ENCODE peak calls at places on chromosomes 16 and 17, in seven cellular contexts. One of them, this sample, is unnamed.

GRCh38 chr17:80481284-80482057 is 5.1 kb upstream of the NPTX1 start:
- DNase-seq in mesendoderm: no peak
- DNase-seq in trophoblast cell: no peak
- DNase-seq in IMR-90: no peak
- DNase-seq in H1: no peak
- DNase-seq in neuronal stem cell: no peak
- DNase-seq in H9: no peak
- DNase-seq in this sample: no peak

GRCh38 chr16:3671424-3671823 is 16.9 kb downstream of the DNASE1 start:
- DNase-seq in IMR-90: no peak
- DNase-seq in mesendoderm: no peak
- DNase-seq in neuronal stem cell: no peak
- DNase-seq in H1: no peak
- DNase-seq in H9: no peak
- DNase-seq in trophoblast cell: no peak
- DNase-seq in this sample: no peak

GRCh38 chr17:72587773-72588511 is 467.1 kb downstream of the SOX9 start:
- DNase-seq in mesendoderm: no peak
- DNase-seq in H9: no peak
- DNase-seq in IMR-90: peak
- DNase-seq in trophoblast cell: peak
- DNase-seq in neuronal stem cell: no peak
- DNase-seq in H1: no peak
- DNase-seq in this sample: peak

GRCh38 chr16:15435216-15435864 is 952 bp downstream of the BMERB1 start:
- DNase-seq in H1: no peak
- DNase-seq in IMR-90: no peak
- DNase-seq in neuronal stem cell: no peak
- DNase-seq in mesendoderm: peak
- DNase-seq in trophoblast cell: no peak
- DNase-seq in H9: no peak
- DNase-seq in this sample: peak

GRCh38 chr16:31880322-31880979 is 6.8 kb downstream of the ZNF267 start:
- DNase-seq in neuronal stem cell: no peak
- DNase-seq in trophoblast cell: peak
- DNase-seq in IMR-90: peak
- DNase-seq in H9: no peak
- DNase-seq in H1: no peak
- DNase-seq in mesendoderm: peak
- DNase-seq in this sample: peak

GRCh38 chr17:79765708-79766107 is 12.2 kb upstream of the CBX2 start:
- DNase-seq in trophoblast cell: no peak
- DNase-seq in mesendoderm: no peak
- DNase-seq in IMR-90: no peak
- DNase-seq in H1: no peak
- DNase-seq in H9: no peak
- DNase-seq in neuronal stem cell: no peak
- DNase-seq in this sample: no peak

GRCh38 chr16:85391175-85391707 is 221.9 kb upstream of the GSE1 start:
- DNase-seq in IMR-90: no peak
- DNase-seq in mesendoderm: no peak
- DNase-seq in H9: no peak
- DNase-seq in H1: no peak
- DNase-seq in neuronal stem cell: no peak
- DNase-seq in trophoblast cell: no peak
- DNase-seq in this sample: no peak

GRCh38 chr17:82051776-82052637 is at the start of the genes GPS1 and RFNG:
- DNase-seq in neuronal stem cell: no peak
- DNase-seq in H1: no peak
- DNase-seq in trophoblast cell: peak
- DNase-seq in mesendoderm: peak
- DNase-seq in H9: peak
- DNase-seq in IMR-90: peak
- DNase-seq in this sample: peak

GRCh38 chr17:6163632-6164319 is 93.6 kb downstream of the WSCD1 start:
- DNase-seq in neuronal stem cell: no peak
- DNase-seq in trophoblast cell: no peak
- DNase-seq in H9: peak
- DNase-seq in IMR-90: no peak
- DNase-seq in mesendoderm: no peak
- DNase-seq in H1: no peak
- DNase-seq in this sample: no peak

GRCh38 chr17:19398301-19399181 is 11.6 kb upstream of the MFAP4 start:
- DNase-seq in neuronal stem cell: no peak
- DNase-seq in H9: no peak
- DNase-seq in mesendoderm: no peak
- DNase-seq in trophoblast cell: no peak
- DNase-seq in IMR-90: no peak
- DNase-seq in H1: no peak
- DNase-seq in this sample: peak

GRCh38 chr16:3071655-3072054 is 6.2 kb downstream of the IL32 start:
- DNase-seq in mesendoderm: no peak
- DNase-seq in H1: no peak
- DNase-seq in neuronal stem cell: no peak
- DNase-seq in IMR-90: no peak
- DNase-seq in H9: no peak
- DNase-seq in trophoblast cell: no peak
- DNase-seq in this sample: no peak

GRCh38 chr16:65044861-65045260 is 77.0 kb downstream of the CDH11 start:
- DNase-seq in IMR-90: peak
- DNase-seq in H9: no peak
- DNase-seq in neuronal stem cell: no peak
- DNase-seq in H1: no peak
- DNase-seq in trophoblast cell: no peak
- DNase-seq in mesendoderm: no peak
- DNase-seq in this sample: peak

GRCh38 chr16:53865492-53865863 is 161.5 kb downstream of the FTO start:
- DNase-seq in trophoblast cell: no peak
- DNase-seq in H1: peak
- DNase-seq in H9: no peak
- DNase-seq in neuronal stem cell: no peak
- DNase-seq in IMR-90: no peak
- DNase-seq in mesendoderm: peak
- DNase-seq in this sample: peak

DNA sequence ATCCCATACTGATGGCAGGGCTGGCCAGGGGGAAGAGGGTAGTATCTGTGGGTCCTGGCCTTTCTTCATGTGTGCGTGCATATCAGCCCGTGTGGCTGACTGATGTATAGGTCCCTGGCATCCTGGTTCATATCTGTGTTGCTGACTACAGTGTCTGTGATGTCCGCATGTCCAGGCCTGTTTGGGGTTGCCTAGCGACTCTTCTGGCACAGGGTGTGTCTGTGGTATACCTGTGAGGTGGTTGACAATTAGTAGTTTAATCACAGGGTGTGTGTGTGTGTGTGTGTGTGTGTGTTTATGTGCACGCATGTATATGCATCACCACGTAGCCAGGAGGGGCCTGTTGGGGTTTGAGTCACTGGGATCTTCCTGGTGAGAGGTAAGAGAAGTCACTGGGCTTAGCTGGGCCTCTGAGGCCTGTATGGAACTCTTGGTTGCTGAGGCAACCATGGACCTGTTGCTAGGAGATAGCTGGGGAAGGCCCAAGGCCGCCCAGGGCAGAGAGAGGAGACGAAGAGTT is 634 bp upstream of the TMEM95 start:
- DNase-seq in H1: no peak
- DNase-seq in mesendoderm: peak
- DNase-seq in trophoblast cell: peak
- DNase-seq in H9: no peak
- DNase-seq in neuronal stem cell: no peak
- DNase-seq in IMR-90: peak
- DNase-seq in this sample: peak
- H4K8ac ChIP-seq in H1: no peak
- H4K8ac ChIP-seq in mesendoderm: no peak
- H4K8ac ChIP-seq in trophoblast cell: no peak
- H4K8ac ChIP-seq in H9: no peak
- H4K8ac ChIP-seq in neuronal stem cell: no peak
- H4K8ac ChIP-seq in IMR-90: peak
- H4K8ac ChIP-seq in this sample: peak

GRCh38 chr17:43146649-43147048 is 21.5 kb upstream of the BRCA1 start:
- DNase-seq in H9: peak
- DNase-seq in IMR-90: no peak
- DNase-seq in mesendoderm: no peak
- DNase-seq in trophoblast cell: no peak
- DNase-seq in neuronal stem cell: no peak
- DNase-seq in H1: no peak
- DNase-seq in this sample: no peak

GRCh38 chr17:43155666-43156065 is 15.3 kb upstream of the NBR1 start:
- DNase-seq in mesendoderm: no peak
- DNase-seq in H1: no peak
- DNase-seq in IMR-90: no peak
- DNase-seq in trophoblast cell: no peak
- DNase-seq in neuronal stem cell: no peak
- DNase-seq in H9: no peak
- DNase-seq in this sample: no peak

DNA sequence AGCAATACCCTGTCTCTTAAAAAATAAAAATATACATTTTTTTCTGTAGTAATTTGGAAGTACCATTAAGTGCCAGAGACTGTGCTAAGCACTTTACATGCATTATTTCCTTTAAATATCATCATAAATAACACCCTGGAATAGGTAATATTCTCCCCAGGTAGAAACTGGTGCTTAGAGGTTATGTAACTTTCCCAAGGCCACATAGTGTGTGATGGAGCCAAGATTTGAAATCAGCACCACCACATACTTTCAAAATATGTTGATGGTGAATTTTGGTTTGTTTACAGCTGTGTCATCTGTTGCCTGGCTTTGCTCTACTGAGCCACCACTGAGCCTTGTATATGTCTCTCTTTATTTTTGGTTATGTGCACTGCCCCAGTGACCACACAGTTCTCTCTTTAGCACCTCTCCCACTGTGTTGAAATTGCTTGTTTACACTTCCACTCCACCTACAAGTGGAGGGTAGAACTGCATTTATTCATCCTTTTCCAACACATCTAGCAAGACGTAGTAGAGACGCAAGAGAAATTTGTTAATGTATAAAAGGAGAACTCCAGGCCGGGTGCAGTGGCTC is 19.0 kb upstream of the NBR1 start:
- DNase-seq in trophoblast cell: no peak
- DNase-seq in neuronal stem cell: no peak
- DNase-seq in H9: no peak
- DNase-seq in H1: no peak
- DNase-seq in IMR-90: no peak
- DNase-seq in mesendoderm: no peak
- DNase-seq in this sample: no peak
- H3K4ac ChIP-seq in trophoblast cell: no peak
- H3K4ac ChIP-seq in neuronal stem cell: no peak
- H3K4ac ChIP-seq in H9: no peak
- H3K4ac ChIP-seq in H1: no peak
- H3K4ac ChIP-seq in IMR-90: no peak
- H3K4ac ChIP-seq in mesendoderm: no peak
- H3K4ac ChIP-seq in this sample: no peak

GRCh38 chr17:28846231-28846630 is 3.6 kb upstream of the FAM222B start:
- DNase-seq in neuronal stem cell: no peak
- DNase-seq in H9: no peak
- DNase-seq in H1: no peak
- DNase-seq in trophoblast cell: peak
- DNase-seq in IMR-90: no peak
- DNase-seq in mesendoderm: no peak
- DNase-seq in this sample: no peak

GRCh38 chr17:28842282-28843012 is at the start of gene FAM222B:
- DNase-seq in mesendoderm: peak
- DNase-seq in IMR-90: peak
- DNase-seq in H9: peak
- DNase-seq in H1: peak
- DNase-seq in neuronal stem cell: peak
- DNase-seq in trophoblast cell: peak
- DNase-seq in this sample: peak

GRCh38 chr17:28839221-28839620 is 3.4 kb downstream of the FAM222B start:
- DNase-seq in neuronal stem cell: no peak
- DNase-seq in H1: no peak
- DNase-seq in mesendoderm: no peak
- DNase-seq in IMR-90: no peak
- DNase-seq in trophoblast cell: no peak
- DNase-seq in H9: no peak
- DNase-seq in this sample: no peak

GRCh38 chr17:28843810-28844137 is 1.2 kb upstream of the FAM222B start:
- DNase-seq in mesendoderm: no peak
- DNase-seq in H9: no peak
- DNase-seq in neuronal stem cell: no peak
- DNase-seq in IMR-90: no peak
- DNase-seq in trophoblast cell: no peak
- DNase-seq in H1: no peak
- DNase-seq in this sample: no peak

DNA sequence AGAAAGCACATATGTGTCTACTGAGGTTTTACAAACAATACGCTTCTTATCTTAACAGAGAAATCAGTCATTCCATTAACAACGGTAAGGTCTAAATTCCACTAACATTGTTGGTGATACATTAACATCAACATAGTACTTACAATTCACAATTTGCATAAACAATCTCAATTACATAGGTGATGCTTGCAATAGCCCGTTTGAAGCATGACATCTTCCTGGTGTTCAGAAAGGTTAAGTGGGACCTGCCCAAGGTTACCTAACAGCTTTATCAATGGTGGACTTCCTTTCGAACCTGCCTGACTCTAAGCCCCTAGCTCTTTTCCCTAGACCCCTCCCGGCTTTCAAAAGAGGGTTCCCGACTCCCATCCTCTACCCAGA is 699 bp downstream of the FAM222B start:
- DNase-seq in IMR-90: no peak
- DNase-seq in H1: no peak
- DNase-seq in mesendoderm: no peak
- DNase-seq in H9: no peak
- DNase-seq in trophoblast cell: no peak
- DNase-seq in neuronal stem cell: no peak
- DNase-seq in this sample: peak
- H4K8ac ChIP-seq in IMR-90: peak
- H4K8ac ChIP-seq in H1: no peak
- H4K8ac ChIP-seq in mesendoderm: no peak
- H4K8ac ChIP-seq in H9: no peak
- H4K8ac ChIP-seq in trophoblast cell: peak
- H4K8ac ChIP-seq in neuronal stem cell: no peak
- H4K8ac ChIP-seq in this sample: no peak

GRCh38 chr17:49351572-49352140 is 10.4 kb downstream of the ZNF652 start:
- DNase-seq in trophoblast cell: no peak
- DNase-seq in neuronal stem cell: no peak
- DNase-seq in IMR-90: no peak
- DNase-seq in mesendoderm: no peak
- DNase-seq in H9: no peak
- DNase-seq in H1: no peak
- DNase-seq in this sample: no peak

GRCh38 chr17:49353607-49354006 is 8.4 kb downstream of the ZNF652 start:
- DNase-seq in mesendoderm: no peak
- DNase-seq in H1: no peak
- DNase-seq in H9: no peak
- DNase-seq in neuronal stem cell: no peak
- DNase-seq in IMR-90: peak
- DNase-seq in trophoblast cell: no peak
- DNase-seq in this sample: no peak

GRCh38 chr17:49352587-49353154 is 9.4 kb downstream of the ZNF652 start:
- DNase-seq in neuronal stem cell: no peak
- DNase-seq in H9: no peak
- DNase-seq in IMR-90: no peak
- DNase-seq in H1: no peak
- DNase-seq in trophoblast cell: no peak
- DNase-seq in mesendoderm: no peak
- DNase-seq in this sample: no peak

GRCh38 chr17:49344914-49345313 is 17.1 kb downstream of the ZNF652 start:
- DNase-seq in H1: no peak
- DNase-seq in neuronal stem cell: no peak
- DNase-seq in H9: no peak
- DNase-seq in trophoblast cell: no peak
- DNase-seq in mesendoderm: no peak
- DNase-seq in IMR-90: no peak
- DNase-seq in this sample: no peak

GRCh38 chr17:49349535-49349934 is 12.5 kb downstream of the ZNF652 start:
- DNase-seq in IMR-90: no peak
- DNase-seq in neuronal stem cell: no peak
- DNase-seq in H9: no peak
- DNase-seq in trophoblast cell: no peak
- DNase-seq in mesendoderm: no peak
- DNase-seq in H1: no peak
- DNase-seq in this sample: peak
- H3K4ac ChIP-seq in IMR-90: no peak
- H3K4ac ChIP-seq in neuronal stem cell: no peak
- H3K4ac ChIP-seq in H9: no peak
- H3K4ac ChIP-seq in trophoblast cell: no peak
- H3K4ac ChIP-seq in mesendoderm: no peak
- H3K4ac ChIP-seq in H1: no peak
- H3K4ac ChIP-seq in this sample: no peak

This sample was measured in mesenchymal stem cell.